ENCODE peak calls at places on chromosomes 1 and 21, in eight cellular contexts. R is GM04504, S is amniotic stem cell, U is COR-L47, F is IMR-90, T is sigmoid colon, K is GM20000, C is EH. N is an unnamed sample.

GRCh38 chr1:40662864-40663263 is 2.6 kb downstream of the RIMS3 start:
- DNase-seq in R (no peak), S (no peak), U (no peak), F (peak), T (no peak), K (peak), C (peak), N (no peak)

GRCh38 chr21:15005391-15005790 is 59.4 kb downstream of the NRIP1 start:
- DNase-seq in R (no peak), S (no peak), U (peak), F (peak), T (no peak), K (no peak), C (peak), N (no peak)

GRCh38 chr1:53732912-53733317 is 6.0 kb downstream of the GLIS1 start:
- DNase-seq in R (peak), S (peak), U (no peak), F (peak), T (no peak), K (no peak), C (peak), N (peak)

GRCh38 chr1:198072177-198072576 is 84.6 kb upstream of the NEK7 start:
- DNase-seq in R (no peak), S (no peak), U (no peak), F (no peak), T (no peak), K (no peak), C (peak), N (peak)

GRCh38 chr1:22883406-22883805 is 89.3 kb downstream of the LACTBL1 start:
- DNase-seq in R (no peak), S (no peak), U (no peak), F (no peak), T (no peak), K (no peak), C (no peak), N (no peak)

GRCh38 chr1:229716064-229716463 is 90.0 kb downstream of the URB2 start:
- DNase-seq in R (no peak), S (no peak), U (no peak), F (no peak), T (no peak), K (no peak), C (no peak), N (no peak)

GRCh38 chr1:61748566-61748965 is 6.3 kb downstream of the PATJ start:
- DNase-seq in R (no peak), S (no peak), U (no peak), F (no peak), T (no peak), K (no peak), C (no peak), N (no peak)

GRCh38 chr1:46458190-46458589 is 31.4 kb upstream of the DMBX1 start:
- DNase-seq in R (no peak), S (no peak), U (no peak), F (no peak), T (no peak), K (no peak), C (no peak), N (no peak)

GRCh38 chr1:34270181-34270580 is 93.5 kb downstream of the C1orf94 start:
- DNase-seq in R (no peak), S (no peak), U (no peak), F (no peak), T (no peak), K (no peak), C (no peak), N (no peak)

GRCh38 chr1:70415882-70416281 is 4.8 kb downstream of the CTH start:
- DNase-seq in R (no peak), S (no peak), U (no peak), F (no peak), T (no peak), K (no peak), C (no peak), N (no peak)

GRCh38 chr1:155160128-155160527 is 13.0 kb downstream of the KRTCAP2 start:
- DNase-seq in R (no peak), S (no peak), U (no peak), F (no peak), T (peak), K (no peak), C (no peak), N (no peak)

GRCh38 chr1:51506537-51506936 is 12.5 kb downstream of the EPS15 start:
- DNase-seq in R (peak), S (no peak), U (no peak), F (peak), T (no peak), K (no peak), C (peak), N (peak)

GRCh38 chr1:111880866-111881837 is 108.3 kb downstream of the KCND3 start:
- DNase-seq in R (no peak), S (no peak), U (peak), F (no peak), T (peak), K (no peak), C (no peak), N (no peak)

GRCh38 chr1:203271018-203271743 is 34.1 kb upstream of the BTG2 start:
- DNase-seq in R (no peak), S (peak), U (peak), F (peak), T (peak), K (peak), C (peak), N (peak)

GRCh38 chr1:10795305-10796021 is 983 bp downstream of the CASZ1 start:
- DNase-seq in R (no peak), S (no peak), U (no peak), F (no peak), T (peak), K (peak), C (no peak), N (peak)

GRCh38 chr1:185920602-185921001 is 186.4 kb downstream of the HMCN1 start:
- DNase-seq in R (no peak), S (no peak), U (peak), F (no peak), T (no peak), K (no peak), C (no peak), N (no peak)

GRCh38 chr1:234069760-234070159 is 165.3 kb downstream of the SLC35F3 start:
- DNase-seq in R (no peak), S (no peak), U (no peak), F (no peak), T (no peak), K (no peak), C (peak), N (peak)

GRCh38 chr1:29387210-29387609 is 150.9 kb downstream of the PTPRU start:
- DNase-seq in R (no peak), S (no peak), U (no peak), F (no peak), T (no peak), K (no peak), C (no peak), N (no peak)

GRCh38 chr1:15843826-15844572 is 3.5 kb upstream of the SPEN start:
- DNase-seq in R (no peak), S (no peak), U (peak), F (no peak), T (no peak), K (no peak), C (no peak), N (no peak)